ENCODE peak calls at places on chromosomes 16 and 17, in eight cellular contexts. S is NB4, E is Peyer's patch, C is RWPE2, B is tibial nerve, W is K562, Q is kidney, N is IMR-90. J is an unnamed sample.

GRCh38 chr17:81025756-81026155 is 9.2 kb upstream of the BAIAP2 start:
- DNase-seq in S (no peak), W (no peak), B (no peak), Q (peak; percentile 61), N (no peak), E (no peak), C (no peak), J (no peak)

GRCh38 chr16:4696905-4697866 is 3.8 kb downstream of the NUDT16L1 start:
- DNase-seq in B (no peak), E (peak; percentile 47), W (no peak), Q (peak; percentile 71), N (no peak), C (peak; percentile 56), S (peak; percentile 11), J (no peak)

GRCh38 chr16:27314986-27315332 is 1.2 kb downstream of the IL4R start:
- DNase-seq in B (no peak), C (no peak), N (no peak), W (no peak), S (no peak), Q (no peak), E (no peak), J (no peak)

GRCh38 chr17:39001703-39002637 is 34.8 kb upstream of the FBXO47 start:
- DNase-seq in N (peak; percentile 13), E (no peak), S (peak; percentile 82), C (no peak), Q (peak; percentile 91), B (peak; percentile 78), W (peak; percentile 77), J (no peak)

GRCh38 chr16:86396318-86396882 is 113.9 kb upstream of the FOXF1 start:
- DNase-seq in N (peak; percentile 96), W (no peak), S (no peak), B (no peak), E (no peak), C (no peak), Q (no peak), J (no peak)

GRCh38 chr16:55835578-55835977 is 2.7 kb upstream of the CES1 start:
- DNase-seq in B (peak; percentile 53), N (no peak), W (no peak), Q (no peak), C (no peak), S (peak; percentile 72), E (no peak), J (no peak)

GRCh38 chr17:49637050-49637449 is 40.8 kb downstream of the SPOP start:
- DNase-seq in E (no peak), W (no peak), N (peak; percentile 50), C (no peak), B (no peak), S (no peak), Q (no peak), J (no peak)

GRCh38 chr17:2025220-2025621 is at the start of gene RTN4RL1:
- DNase-seq in N (no peak), W (peak; percentile 87), C (no peak), E (peak; percentile 60), Q (peak; percentile 93), S (peak; percentile 69), B (peak; percentile 41), J (no peak)

GRCh38 chr16:66590322-66590721 is 11.1 kb downstream of the CMTM2 start:
- DNase-seq in Q (no peak), E (no peak), S (no peak), C (no peak), N (no peak), W (no peak), B (no peak), J (no peak)

GRCh38 chr16:22018559-22018958 is 10.6 kb downstream of the MOSMO start:
- DNase-seq in Q (no peak), S (no peak), W (no peak), N (peak; percentile 44), E (no peak), B (no peak), C (no peak), J (no peak)

GRCh38 chr17:296382-296781 is 56.2 kb downstream of the RPH3AL start:
- DNase-seq in W (no peak), E (no peak), S (no peak), B (no peak), Q (no peak), N (no peak), C (peak; percentile 20), J (no peak)

GRCh38 chr16:48101069-48101674 is 54.6 kb downstream of the ABCC12 start:
- DNase-seq in N (no peak), S (no peak), E (no peak), B (no peak), W (no peak), C (no peak), Q (no peak), J (no peak)

GRCh38 chr17:11739848-11740247 is 141.6 kb downstream of the DNAH9 start:
- DNase-seq in B (no peak), S (no peak), N (no peak), W (no peak), Q (no peak), C (no peak), E (no peak), J (no peak)

GRCh38 chr16:47320546-47321315 is 140.1 kb downstream of the ITFG1 start:
- DNase-seq in C (no peak), B (no peak), E (no peak), W (no peak), S (no peak), N (peak; percentile 65), Q (no peak), J (no peak)

GRCh38 chr17:34840758-34841157 is 120.5 kb downstream of the CCT6B start:
- DNase-seq in Q (no peak), S (no peak), B (no peak), E (no peak), N (no peak), W (no peak), C (no peak), J (no peak)

GRCh38 chr17:1724869-1725641 is 551 bp downstream of the WDR81 start:
- DNase-seq in E (no peak), B (no peak), N (no peak), C (peak; percentile 65), W (no peak), Q (peak; percentile 81), S (peak; percentile 76), J (no peak)

GRCh38 chr16:3182608-3183444 is 5.2 kb upstream of the OR1F1 start:
- DNase-seq in S (peak; percentile 52), C (no peak), W (peak; percentile 86), N (peak; percentile 55), E (no peak), B (no peak), Q (no peak), J (no peak)

GRCh38 chr17:45912319-45912718 is 18.0 kb downstream of the MAPT start:
- DNase-seq in S (no peak), C (no peak), B (no peak), E (no peak), Q (no peak), W (no peak), N (no peak), J (no peak)

GRCh38 chr17:42519546-42520444 is 16.2 kb upstream of the NAGLU start:
- DNase-seq in C (peak; percentile 91), S (no peak), Q (peak; percentile 96), N (peak; percentile 99), W (peak; percentile 65), E (peak; percentile 66), B (peak; percentile 96), J (no peak)

DNA sequence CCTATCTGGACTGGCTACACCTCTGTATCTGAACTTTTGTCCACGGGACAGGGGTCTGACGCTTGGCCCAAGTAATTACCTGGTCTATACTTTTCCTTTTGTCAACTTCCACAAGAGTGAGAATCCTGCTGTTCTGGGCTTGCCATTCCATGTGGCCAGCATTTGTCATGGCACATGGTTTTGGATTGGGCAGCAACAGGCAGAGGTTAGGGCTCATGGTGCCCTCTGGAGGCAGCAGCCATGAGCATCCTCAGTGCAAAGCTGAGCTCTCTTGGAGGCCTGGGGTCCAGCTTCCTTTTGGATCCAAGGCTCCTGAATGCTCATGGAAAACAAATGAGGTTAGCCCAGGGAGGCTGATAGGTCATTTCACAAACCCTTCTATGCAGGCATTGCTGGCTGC is 7.5 kb upstream of the EDC4 start:
- DNase-seq in Q (no peak), S (peak; percentile 64), N (peak; percentile 26), W (peak; percentile 33), C (no peak), E (no peak), B (no peak), J (no peak)
- TF ChIP-seq CTCF in Q (peak; percentile 11), S (peak; percentile 56), N (peak; percentile 50), W (peak; percentile 54), C (peak; percentile 52), E (no peak), B (no peak), J (no peak)

DNA sequence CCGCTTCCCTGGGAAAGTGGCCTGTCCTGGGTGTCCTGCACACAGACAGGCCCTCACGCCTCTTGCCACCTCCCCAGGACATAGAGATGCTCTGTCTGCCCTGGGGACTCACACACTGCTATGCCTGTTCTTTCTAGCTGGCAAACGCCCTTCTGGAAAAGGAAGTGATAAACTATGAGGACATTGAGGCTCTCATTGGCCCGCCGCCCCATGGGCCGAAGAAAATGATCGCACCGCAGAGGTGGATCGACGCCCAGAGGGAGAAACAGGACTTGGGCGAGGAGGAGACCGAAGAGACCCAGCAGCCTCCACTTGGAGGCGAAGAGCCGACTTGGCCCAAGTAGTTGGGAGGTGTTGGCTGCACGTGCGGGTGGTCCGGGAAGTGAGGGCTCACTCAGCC is 3.7 kb upstream of the RPL13 start:
- DNase-seq in S (no peak), B (no peak), W (no peak), N (no peak), E (no peak), Q (no peak), C (no peak), J (no peak)
- TF ChIP-seq CTCF in S (no peak), B (no peak), W (no peak), N (no peak), E (no peak), Q (no peak), C (no peak), J (no peak)

GRCh38 chr16:83116274-83116892 is 489.6 kb downstream of the CDH13 start:
- DNase-seq in N (no peak), S (peak; percentile 10), B (no peak), Q (no peak), W (no peak), E (no peak), C (no peak), J (no peak)
- TF ChIP-seq CTCF in N (no peak), S (no peak), B (no peak), Q (no peak), W (no peak), E (no peak), C (no peak), J (no peak)

GRCh38 chr17:6422654-6423241 is 12.2 kb downstream of the AIPL1 start:
- DNase-seq in W (no peak), E (no peak), Q (no peak), S (no peak), C (no peak), B (no peak), N (no peak), J (no peak)

GRCh38 chr17:6415616-6416015 is 19.3 kb downstream of the AIPL1 start:
- DNase-seq in E (no peak), W (no peak), N (no peak), S (no peak), C (no peak), Q (no peak), B (no peak), J (no peak)

GRCh38 chr17:6423931-6424330 is 11.0 kb downstream of the AIPL1 start:
- DNase-seq in Q (no peak), C (no peak), S (no peak), N (no peak), E (no peak), W (no peak), B (no peak), J (no peak)

GRCh38 chr17:6421700-6422604 is 13.0 kb downstream of the AIPL1 start:
- DNase-seq in C (peak; percentile 80), N (peak; percentile 64), W (peak; percentile 85), Q (peak; percentile 86), E (peak; percentile 76), B (peak; percentile 50), S (peak; percentile 70), J (peak; percentile 68)

GRCh38 chr17:6420173-6420641 is 14.7 kb downstream of the AIPL1 start:
- DNase-seq in S (peak; percentile 39), Q (no peak), E (no peak), W (peak; percentile 6), C (no peak), B (no peak), N (peak; percentile 1), J (no peak)
- TF ChIP-seq CTCF in S (peak; percentile 33), Q (peak; percentile 5), E (no peak), W (no peak), C (peak; percentile 16), B (no peak), N (peak; percentile 42), J (no peak)